ENCODE peak calls at places on chromosome 1, in five cellular contexts. Q, J, S, H and C are unnamed samples.

GRCh38 chr1:184191181-184191601 is 139.7 kb downstream of the TSEN15 start:
- DNase-seq in S (no peak), H (peak), J (no peak), Q (no peak), C (no peak)

GRCh38 chr1:204623894-204624361 is 61.6 kb downstream of the LRRN2 start:
- DNase-seq in Q (peak), S (no peak), H (no peak), J (no peak), C (no peak)

GRCh38 chr1:96741335-96741734 is 19.8 kb downstream of the PTBP2 start:
- DNase-seq in S (no peak), Q (no peak), H (no peak), J (no peak), C (no peak)

GRCh38 chr1:205662135-205662725 is 18.1 kb downstream of the SLC45A3 start:
- DNase-seq in S (no peak), Q (no peak), H (no peak), J (no peak), C (no peak)

GRCh38 chr1:115534106-115534505 is 107.7 kb upstream of the VANGL1 start:
- DNase-seq in Q (no peak), H (no peak), J (no peak), S (no peak), C (no peak)

GRCh38 chr1:56967900-56968832 is 2.4 kb upstream of the C8B start:
- DNase-seq in Q (no peak), H (no peak), J (peak), S (no peak), C (no peak)

GRCh38 chr1:110524311-110525249 is 5.6 kb upstream of the KCNA10 start:
- DNase-seq in J (peak), H (peak), Q (peak), S (peak), C (peak)

GRCh38 chr1:77832889-77833288 is 53.4 kb downstream of the MIGA1 start:
- DNase-seq in J (no peak), Q (no peak), H (peak), S (no peak), C (no peak)

GRCh38 chr1:48680411-48681035 is 96.2 kb downstream of the BEND5 start:
- DNase-seq in Q (no peak), S (no peak), J (no peak), H (peak), C (no peak)

GRCh38 chr1:187794561-187794960 is 965.8 kb downstream of the PLA2G4A start:
- DNase-seq in S (no peak), J (no peak), H (peak), Q (no peak), C (no peak)

GRCh38 chr1:101769520-101769919 is 227.2 kb downstream of the OLFM3 start:
- DNase-seq in S (no peak), Q (no peak), H (peak), J (no peak), C (no peak)

GRCh38 chr1:44828841-44829440 is 14.1 kb downstream of the PTCH2 start:
- DNase-seq in H (no peak), S (no peak), Q (no peak), J (no peak), C (no peak)

GRCh38 chr1:224411766-224412165 is 22.8 kb downstream of the WDR26 start:
- DNase-seq in J (no peak), Q (no peak), H (peak), S (no peak), C (no peak)

GRCh38 chr1:234878288-234878687 is 250.3 kb downstream of the TOMM20 start:
- DNase-seq in H (no peak), S (no peak), J (no peak), Q (no peak), C (no peak)

GRCh38 chr1:12386130-12386529 is 156.3 kb downstream of the VPS13D start:
- DNase-seq in Q (no peak), H (peak), S (peak), J (no peak), C (no peak)